ENCODE peak calls at places on chromosomes 4 and X, in six cellular contexts. G, M, K, U, I and V are unnamed samples.

GRCh38 chr4:48337726-48338125 is 3.6 kb upstream of the SLAIN2 start:
- DNase-seq in G (no peak), M (no peak), K (no peak), U (no peak), I (no peak), V (no peak)

GRCh38 chrX:154097597-154098541 is at the start of gene MECP2:
- DNase-seq in G (peak), M (peak), K (peak), U (peak), I (peak), V (peak)

GRCh38 chr4:35038079-35038805 is 1206.1 kb downstream of the ARAP2 start:
- DNase-seq in G (no peak), M (no peak), K (no peak), U (no peak), I (no peak), V (no peak)

GRCh38 chrX:45758319-45758718 is 557.6 kb upstream of the DIPK2B start:
- DNase-seq in G (no peak), M (no peak), K (peak), U (no peak), I (no peak), V (no peak)

GRCh38 chr4:71303850-71304249 is 35.0 kb upstream of the SLC4A4 start:
- DNase-seq in G (no peak), M (no peak), K (peak), U (no peak), I (no peak), V (no peak)

GRCh38 chr4:10109995-10110670 is 6.5 kb downstream of the WDR1 start:
- DNase-seq in G (no peak), M (no peak), K (no peak), U (no peak), I (no peak), V (no peak)

GRCh38 chr4:86131456-86131855 is 228.4 kb downstream of the MAPK10 start:
- DNase-seq in G (no peak), M (no peak), K (no peak), U (no peak), I (no peak), V (no peak)

GRCh38 chrX:4670606-4671005 is 957.2 kb upstream of the PRKX start:
- DNase-seq in G (no peak), M (no peak), K (no peak), U (no peak), I (no peak), V (no peak)

GRCh38 chr4:175833574-175834350 is 21.7 kb upstream of the GPM6A start:
- DNase-seq in G (no peak), M (no peak), K (no peak), U (no peak), I (no peak), V (no peak)

GRCh38 chrX:39174761-39175417 is 373.6 kb downstream of the MID1IP1 start:
- DNase-seq in G (no peak), M (peak), K (no peak), U (no peak), I (no peak), V (peak)

GRCh38 chrX:50071507-50071906 is 129.3 kb downstream of the AKAP4 start:
- DNase-seq in G (no peak), M (no peak), K (no peak), U (no peak), I (no peak), V (no peak)

GRCh38 chr4:163638909-163639308 is 144.4 kb downstream of the TMA16 start:
- DNase-seq in G (no peak), M (no peak), K (no peak), U (no peak), I (no peak), V (no peak)

GRCh38 chr4:175509320-175509719 is 302.7 kb downstream of the GPM6A start:
- DNase-seq in G (no peak), M (no peak), K (no peak), U (no peak), I (no peak), V (no peak)

GRCh38 chr4:160537681-160538080 is 1434.8 kb downstream of the RAPGEF2 start:
- DNase-seq in G (no peak), M (no peak), K (no peak), U (no peak), I (no peak), V (no peak)

GRCh38 chrX:123753656-123754350 is 21.0 kb upstream of the THOC2 start:
- DNase-seq in G (no peak), M (no peak), K (no peak), U (no peak), I (no peak), V (no peak)

GRCh38 chr4:48030470-48030869 is 13.9 kb downstream of the NIPAL1 start:
- DNase-seq in G (no peak), M (no peak), K (no peak), U (no peak), I (no peak), V (no peak)

GRCh38 chr4:128715616-128716015 is 93.9 kb upstream of the JADE1 start:
- DNase-seq in G (no peak), M (no peak), K (peak), U (no peak), I (no peak), V (no peak)

GRCh38 chr4:67451464-67451863 is 93.8 kb downstream of the CENPC start:
- DNase-seq in G (no peak), M (no peak), K (peak), U (no peak), I (no peak), V (no peak)

GRCh38 chr4:100682477-100683218 is 164.8 kb upstream of the EMCN start:
- DNase-seq in G (no peak), M (no peak), K (no peak), U (no peak), I (no peak), V (no peak)

GRCh38 chr4:26239796-26240195 is 81.0 kb upstream of the RBPJ start:
- DNase-seq in G (no peak), M (no peak), K (no peak), U (no peak), I (no peak), V (no peak)

GRCh38 chr4:26238782-26239647 is 81.8 kb upstream of the RBPJ start:
- DNase-seq in G (no peak), M (no peak), K (peak), U (no peak), I (no peak), V (no peak)

GRCh38 chr4:26238426-26238781 is 82.4 kb upstream of the RBPJ start:
- DNase-seq in G (no peak), M (no peak), K (no peak), U (no peak), I (no peak), V (no peak)

GRCh38 chr4:26237916-26238315 is 82.9 kb upstream of the RBPJ start:
- DNase-seq in G (no peak), M (no peak), K (no peak), U (no peak), I (no peak), V (no peak)

GRCh38 chr4:26242451-26242850 is 78.4 kb upstream of the RBPJ start:
- DNase-seq in G (no peak), M (no peak), K (peak), U (no peak), I (no peak), V (no peak)
- TF ChIP-seq CTCF in G (no peak), M (no peak), K (no peak), U (no peak), I (no peak), V (no peak)

GRCh38 chr4:125735107-125735506 is 420.4 kb downstream of the FAT4 start:
- DNase-seq in G (peak), M (no peak), K (peak), U (no peak), I (no peak), V (peak)
- TF ChIP-seq POLR2A in G (no peak), M (no peak), K (no peak), U (no peak), I (no peak), V (no peak)

GRCh38 chr4:39685990-39686389 is 11.9 kb upstream of the UBE2K start:
- DNase-seq in G (no peak), M (no peak), K (no peak), U (no peak), I (no peak), V (no peak)
- H3K4me3 ChIP-seq in G (no peak), M (no peak), K (no peak), U (no peak), I (no peak), V (no peak)

GRCh38 chrX:54639346-54640102 is 109.5 kb downstream of the GNL3L start:
- DNase-seq in G (peak), M (peak), K (peak), U (peak), I (peak), V (peak)

GRCh38 chrX:54640721-54641120 is 110.7 kb downstream of the GNL3L start:
- DNase-seq in G (no peak), M (no peak), K (no peak), U (peak), I (no peak), V (no peak)

GRCh38 chrX:54639018-54639345 is 109.0 kb downstream of the GNL3L start:
- DNase-seq in G (no peak), M (no peak), K (no peak), U (no peak), I (no peak), V (no peak)

GRCh38 chrX:54641530-54641929 is 111.5 kb downstream of the GNL3L start:
- DNase-seq in G (no peak), M (no peak), K (no peak), U (peak), I (no peak), V (no peak)

DNA sequence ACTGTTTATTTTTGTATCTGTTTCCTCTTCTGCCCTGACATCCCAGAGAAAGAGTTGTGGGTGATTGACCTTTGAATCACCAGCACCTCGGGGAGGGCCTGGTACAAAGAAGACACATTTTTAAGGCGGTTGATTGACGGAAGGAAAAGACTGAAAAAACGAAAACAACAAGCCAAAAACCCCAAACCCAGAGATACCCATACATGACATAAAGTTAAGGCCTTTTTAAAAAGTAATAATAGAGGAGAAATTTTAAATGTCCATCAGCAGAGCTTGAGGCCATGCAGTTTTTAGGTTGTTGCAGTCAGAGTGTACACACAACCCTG is 110.0 kb downstream of the GNL3L start:
- DNase-seq in G (no peak), M (no peak), K (no peak), U (no peak), I (no peak), V (no peak)
- TF ChIP-seq CTCF in G (no peak), M (no peak), K (no peak), U (peak), I (no peak), V (no peak)

GRCh38 chr4:78460368-78460767 is 91.2 kb upstream of the ANXA3 start:
- DNase-seq in G (no peak), M (no peak), K (no peak), U (no peak), I (no peak), V (no peak)
- TF ChIP-seq POLR2A in G (no peak), M (no peak), K (no peak), U (no peak), I (no peak), V (no peak)

GRCh38 chrX:130057209-130057608 is 53.1 kb downstream of the ELF4 start:
- DNase-seq in G (no peak), M (no peak), K (no peak), U (no peak), I (no peak), V (no peak)

GRCh38 chrX:130058667-130059066 is 51.6 kb downstream of the ELF4 start:
- DNase-seq in G (no peak), M (no peak), K (no peak), U (no peak), I (no peak), V (no peak)

GRCh38 chrX:130053236-130053635 is 57.1 kb downstream of the ELF4 start:
- DNase-seq in G (no peak), M (no peak), K (no peak), U (no peak), I (no peak), V (no peak)

GRCh38 chrX:130055899-130056298 is 54.4 kb downstream of the ELF4 start:
- DNase-seq in G (no peak), M (no peak), K (no peak), U (no peak), I (no peak), V (no peak)

DNA sequence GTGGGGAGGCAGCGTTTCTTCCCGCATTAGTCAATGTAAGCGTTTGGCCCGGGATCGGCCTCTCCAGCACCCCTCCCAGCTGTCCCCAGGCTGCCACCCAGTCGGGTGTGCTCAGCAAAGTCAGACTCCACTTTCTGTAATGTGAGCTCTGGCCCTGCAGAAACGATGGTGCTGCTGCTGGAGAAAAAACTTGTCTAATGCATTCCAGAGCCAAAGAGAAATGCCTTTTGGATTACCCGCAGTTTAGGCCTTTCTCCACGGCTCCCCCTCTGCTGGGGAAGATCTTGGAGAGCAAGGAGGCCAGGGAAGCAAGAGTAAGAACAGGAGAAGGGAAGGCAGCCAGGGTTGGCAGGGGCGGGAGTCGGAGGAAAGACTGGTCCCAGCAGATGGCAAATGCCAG is 55.2 kb downstream of the ELF4 start:
- DNase-seq in G (no peak), M (peak), K (peak), U (no peak), I (no peak), V (no peak)
- H3K4me3 ChIP-seq in G (no peak), M (no peak), K (no peak), U (no peak), I (no peak), V (no peak)